ENCODE peak calls at places on chromosomes 5 and 9, in eight cellular contexts. B is PC-9; S is tibial nerve; Q is brain microvascular endothelial cell; H is sigmoid colon; U is lower lobe of right lung; L is CD8-positive, alpha-beta T cell; N is ovary. K is an unnamed sample.

GRCh38 chr5:45795458-45795857 is 99.3 kb upstream of the HCN1 start:
- DNase-seq in B (no peak), S (no peak), Q (no peak), H (no peak), U (no peak), L (no peak), N (no peak), K (no peak)

GRCh38 chr5:173493040-173493439 is 123.4 kb downstream of the BOD1 start:
- DNase-seq in B (no peak), S (no peak), Q (no peak), H (no peak), U (no peak), L (no peak), N (no peak), K (no peak)

GRCh38 chr5:153463806-153464205 is 26.7 kb upstream of the GRIA1 start:
- DNase-seq in B (no peak), S (no peak), Q (peak; percentile 29), H (no peak), U (no peak), L (no peak), N (no peak), K (peak; percentile 61)

GRCh38 chr9:132808645-132809044 is 69.4 kb downstream of the AK8 start:
- DNase-seq in B (no peak), S (no peak), Q (no peak), H (no peak), U (no peak), L (no peak), N (no peak), K (no peak)

GRCh38 chr9:70192707-70193106 is 66.1 kb upstream of the SMC5 start:
- DNase-seq in B (peak; percentile 11), S (no peak), Q (no peak), H (no peak), U (no peak), L (no peak), N (no peak), K (peak; percentile 73)

GRCh38 chr9:105284463-105284862 is 40.0 kb downstream of the SLC44A1 start:
- DNase-seq in B (no peak), S (no peak), Q (no peak), H (no peak), U (no peak), L (no peak), N (no peak), K (no peak)

GRCh38 chr9:132168347-132168746 is 6.5 kb downstream of the NTNG2 start:
- DNase-seq in B (no peak), S (no peak), Q (no peak), H (no peak), U (no peak), L (no peak), N (no peak), K (no peak)

GRCh38 chr9:22244141-22245011 is 202.2 kb upstream of the DMRTA1 start:
- DNase-seq in B (peak; percentile 49), S (no peak), Q (peak; percentile 78), H (no peak), U (no peak), L (no peak), N (no peak), K (peak; percentile 71)

GRCh38 chr5:65961644-65962043 is 35.3 kb downstream of the ERBIN start:
- DNase-seq in B (no peak), S (no peak), Q (peak; percentile 38), H (no peak), U (no peak), L (no peak), N (no peak), K (peak; percentile 66)

GRCh38 chr5:31303688-31304087 is 110.2 kb downstream of the CDH6 start:
- DNase-seq in B (no peak), S (no peak), Q (no peak), H (no peak), U (no peak), L (no peak), N (no peak), K (no peak)

GRCh38 chr5:125976421-125977060 is 446.7 kb upstream of the GRAMD2B start:
- DNase-seq in B (no peak), S (no peak), Q (no peak), H (no peak), U (no peak), L (no peak), N (no peak), K (no peak)

GRCh38 chr5:5891350-5891749 is 468.9 kb downstream of the ICE1 start:
- DNase-seq in B (no peak), S (no peak), Q (peak; percentile 0), H (no peak), U (no peak), L (no peak), N (no peak), K (peak; percentile 21)

GRCh38 chr5:122940890-122941289 is 95.5 kb downstream of the SNX24 start:
- DNase-seq in B (no peak), S (no peak), Q (no peak), H (no peak), U (no peak), L (no peak), N (no peak), K (peak; percentile 10)

DNA sequence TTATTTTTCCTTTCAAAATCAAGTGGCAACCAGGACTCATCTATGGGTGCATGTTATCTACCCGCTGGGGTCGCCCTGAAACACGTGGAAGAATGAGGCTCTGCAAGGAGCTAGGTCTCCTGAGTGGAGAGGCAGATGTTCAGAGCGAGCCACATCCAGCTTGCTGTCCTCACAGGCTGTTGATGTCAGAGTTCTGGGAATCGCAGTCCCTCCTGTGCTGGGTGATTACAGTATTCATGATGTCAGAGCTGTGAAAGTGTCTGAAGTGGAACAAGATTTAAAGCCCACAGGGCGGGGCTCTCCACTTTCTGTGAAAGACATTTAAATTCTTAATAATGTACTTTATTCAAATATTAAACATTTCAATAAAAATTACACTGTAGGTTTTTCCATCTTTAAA is 24.4 kb upstream of the LMX1B start:
- DNase-seq in B (no peak), S (no peak), Q (no peak), H (no peak), U (no peak), L (no peak), N (no peak), K (no peak)
- H3K27me3 ChIP-seq in B (peaks cover 60% of the 10 kb centered on the region), S (no peaks in the 10 kb centered on the region), Q (peaks cover 9% of the 10 kb centered on the region), H (no peaks in the 10 kb centered on the region), U (peaks cover 6% of the 10 kb centered on the region), L (no peaks in the 10 kb centered on the region), N (no peaks in the 10 kb centered on the region), K (peaks cover 8% of the 10 kb centered on the region)

DNA sequence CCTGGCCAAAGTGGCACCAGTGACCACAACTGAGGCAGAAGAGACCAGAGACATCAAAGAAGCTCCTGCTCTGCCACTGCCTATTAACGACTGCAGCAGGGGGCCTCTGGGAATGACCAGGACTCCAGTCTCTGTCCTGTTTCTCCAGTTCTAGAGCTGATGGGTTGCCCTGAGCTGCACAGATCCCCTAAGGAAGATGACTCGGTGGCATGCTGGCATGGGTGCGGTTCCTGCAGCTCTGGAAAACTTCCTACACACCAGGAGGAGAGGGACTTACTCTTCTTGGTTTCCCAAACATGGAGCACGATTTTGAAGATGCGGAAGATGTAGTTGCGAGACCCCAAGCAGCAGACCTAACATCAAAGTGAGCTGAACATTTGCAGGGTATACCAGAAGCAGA is 2.7 kb downstream of the SLIT3 start:
- DNase-seq in B (no peak), S (no peak), Q (no peak), H (no peak), U (no peak), L (no peak), N (no peak), K (peak; percentile 15)
- TF ChIP-seq CTCF in B (no peak), S (no peak), Q (no peak), H (no peak), U (no peak), L (no peak), N (no peak), K (no peak)

DNA sequence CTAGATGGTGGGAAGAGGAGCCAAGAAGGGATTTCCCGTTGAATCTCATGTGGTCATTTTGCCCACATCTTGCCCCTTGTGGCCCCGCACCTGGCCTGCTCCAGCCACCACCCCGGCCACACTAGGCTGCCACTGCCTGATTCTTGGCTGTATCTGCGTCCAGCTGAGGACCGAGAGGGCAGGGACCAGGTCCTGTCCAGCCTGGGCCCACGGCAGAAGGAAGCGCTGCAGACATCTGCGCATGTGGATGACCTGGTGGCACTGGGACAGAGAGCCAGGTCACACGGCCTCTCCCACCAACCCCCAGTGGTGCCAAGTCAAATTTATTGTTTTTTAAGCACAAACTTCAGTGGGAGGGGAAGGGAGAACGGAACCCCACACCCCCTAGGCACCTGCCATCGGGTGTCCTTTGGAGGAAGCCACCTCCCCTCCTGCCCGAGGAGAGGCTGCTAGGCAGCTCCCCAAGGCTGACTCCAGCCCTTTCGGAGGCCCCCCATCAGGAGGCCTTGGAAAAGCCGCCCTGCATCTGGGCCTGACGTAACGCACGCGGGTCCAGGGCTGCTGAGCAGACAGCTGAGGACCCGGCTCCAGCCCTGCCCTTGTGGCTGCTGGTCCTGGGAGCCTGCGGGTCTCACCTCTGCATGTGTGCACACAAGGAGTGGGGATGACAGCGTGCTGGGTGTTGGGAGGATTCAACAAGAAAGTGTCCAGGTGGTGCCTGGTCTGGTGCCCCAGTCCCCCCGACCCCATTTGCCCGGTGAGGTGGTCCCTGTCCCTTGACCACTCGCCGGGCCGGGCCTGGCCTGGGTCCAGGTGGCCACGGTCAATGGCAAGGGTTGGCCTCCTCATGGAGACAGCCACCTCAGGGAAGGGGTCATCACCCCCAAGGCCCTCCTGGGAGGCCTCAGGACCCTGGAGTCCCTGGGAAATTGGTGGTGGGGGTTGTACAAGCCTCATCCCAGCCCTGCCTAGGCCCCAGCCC is 5.9 kb upstream of the QRFP start:
- DNase-seq in B (no peak), S (no peak), Q (no peak), H (no peak), U (no peak), L (no peak), N (no peak), K (no peak)
- H3K27me3 ChIP-seq in B (peaks cover 28% of the 10 kb centered on the region), S (no peaks in the 10 kb centered on the region), Q (peaks cover 60% of the 10 kb centered on the region), H (peaks cover 33% of the 10 kb centered on the region), U (peaks cover 48% of the 10 kb centered on the region), L (no peaks in the 10 kb centered on the region), N (no peaks in the 10 kb centered on the region), K (peaks cover 12% of the 10 kb centered on the region)

GRCh38 chr5:135204151-135204600 is 170.1 kb upstream of the PITX1 start:
- DNase-seq in B (no peak), S (no peak), Q (no peak), H (no peak), U (no peak), L (no peak), N (no peak), K (no peak)

GRCh38 chr5:135203019-135203418 is 169.0 kb upstream of the PITX1 start:
- DNase-seq in B (no peak), S (no peak), Q (no peak), H (no peak), U (no peak), L (no peak), N (no peak), K (no peak)

GRCh38 chr5:135205616-135206349 is 171.8 kb upstream of the PITX1 start:
- DNase-seq in B (no peak), S (no peak), Q (no peak), H (no peak), U (no peak), L (no peak), N (no peak), K (no peak)

GRCh38 chr5:135206862-135207261 is 172.8 kb upstream of the PITX1 start:
- DNase-seq in B (no peak), S (no peak), Q (no peak), H (no peak), U (no peak), L (no peak), N (no peak), K (no peak)

DNA sequence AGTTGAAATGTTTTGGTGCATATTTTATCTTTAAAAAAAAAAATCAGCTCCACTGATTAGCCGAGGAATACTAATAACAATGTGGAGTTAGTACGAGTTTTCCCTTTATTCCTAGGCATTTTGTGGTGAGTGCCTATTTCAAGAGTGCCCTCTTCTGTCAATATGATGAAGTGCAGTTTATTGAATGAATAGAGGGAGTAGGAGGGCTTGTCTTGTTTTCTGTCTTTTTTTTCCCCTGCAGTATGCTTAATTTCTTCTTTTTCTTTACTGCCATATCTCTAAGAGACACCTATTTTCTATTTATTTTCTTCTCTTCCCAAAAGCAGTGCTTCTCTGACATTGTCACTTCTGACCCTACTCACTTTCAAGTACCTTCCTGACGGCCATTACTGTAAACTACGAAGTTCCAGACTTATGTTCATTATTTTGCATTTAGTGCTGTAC is 169.6 kb upstream of the PITX1 start:
- DNase-seq in B (no peak), S (no peak), Q (no peak), H (no peak), U (no peak), L (no peak), N (no peak), K (no peak)
- TF ChIP-seq CTCF in B (peak; percentile 66), S (no peak), Q (peak; percentile 21), H (no peak), U (peak; percentile 35), L (no peak), N (no peak), K (peak; percentile 23)